ENCODE peak calls at places on chromosomes 11 and 22, in nine cellular contexts. H, I, C, B, W, P, V, Z and R are unnamed samples. For H3K4me1, the result is how much of the 10 kb centered on the place peaks cover.

GRCh38 chr11:117010808-117011540 is 87.3 kb downstream of the SIK3 start:
- DNase-seq in H (no peak), I (no peak), C (peak), B (no peak), W (peak), P (no peak), V (no peak), Z (no peak), R (no peak)

GRCh38 chr11:91081440-91082088 is 858.7 kb upstream of the CHORDC1 start:
- DNase-seq in H (no peak), I (no peak), C (peak), B (no peak), W (peak), P (no peak), V (no peak), Z (no peak), R (no peak)

GRCh38 chr11:44979536-44980399 is 29.1 kb upstream of the TP53I11 start:
- DNase-seq in H (peak), I (peak), C (peak), B (no peak), W (no peak), P (no peak), V (no peak), Z (no peak), R (no peak)

GRCh38 chr11:6926208-6927029 is at the start of gene ZNF215:
- DNase-seq in H (peak), I (peak), C (peak), B (no peak), W (peak), P (peak), V (peak), Z (peak), R (no peak)

GRCh38 chr22:42194104-42194851 is 63.7 kb upstream of the CYP2D6 start:
- DNase-seq in H (no peak), I (no peak), C (no peak), B (no peak), W (no peak), P (no peak), V (no peak), Z (no peak), R (no peak)

GRCh38 chr22:21074092-21074715 is 28.5 kb downstream of the LRRC74B start:
- DNase-seq in H (no peak), I (no peak), C (no peak), B (no peak), W (peak), P (no peak), V (no peak), Z (no peak), R (no peak)

GRCh38 chr22:36692280-36692679 is 11.3 kb downstream of the CACNG2 start:
- DNase-seq in H (no peak), I (no peak), C (no peak), B (no peak), W (no peak), P (no peak), V (no peak), Z (no peak), R (no peak)

GRCh38 chr22:19429950-19430889 is 1.3 kb downstream of the HIRA start:
- DNase-seq in H (no peak), I (peak), C (peak), B (no peak), W (peak), P (no peak), V (no peak), Z (peak), R (peak)

GRCh38 chr11:3058753-3059664 is 1.8 kb upstream of the CARS1 start:
- DNase-seq in H (no peak), I (no peak), C (peak), B (peak), W (peak), P (no peak), V (no peak), Z (no peak), R (no peak)

GRCh38 chr11:107741044-107741823 is 29.4 kb upstream of the SLN start:
- DNase-seq in H (no peak), I (peak), C (peak), B (no peak), W (peak), P (no peak), V (no peak), Z (peak), R (no peak)

GRCh38 chr11:68735125-68735524 is 16.2 kb downstream of the TESMIN start:
- DNase-seq in H (no peak), I (no peak), C (peak), B (peak), W (no peak), P (no peak), V (no peak), Z (no peak), R (no peak)

GRCh38 chr22:41256898-41257260 is 16.1 kb upstream of the CHADL start:
- DNase-seq in H (no peak), I (no peak), C (no peak), B (no peak), W (peak), P (no peak), V (no peak), Z (no peak), R (no peak)

GRCh38 chr22:42056757-42057511 is 13.7 kb downstream of the NAGA start:
- DNase-seq in H (no peak), I (no peak), C (no peak), B (no peak), W (no peak), P (no peak), V (no peak), Z (no peak), R (no peak)

GRCh38 chr11:113475160-113475761 is at the start of gene DRD2:
- DNase-seq in H (peak), I (no peak), C (peak), B (no peak), W (no peak), P (peak), V (no peak), Z (no peak), R (no peak)

GRCh38 chr11:57881647-57882046 is 120.0 kb downstream of the CTNND1 start:
- DNase-seq in H (no peak), I (no peak), C (no peak), B (no peak), W (no peak), P (no peak), V (no peak), Z (no peak), R (no peak)

GRCh38 chr22:36617694-36618522 is 85.6 kb downstream of the CACNG2 start:
- DNase-seq in H (no peak), I (no peak), C (no peak), B (no peak), W (no peak), P (no peak), V (no peak), Z (no peak), R (no peak)

GRCh38 chr11:93921695-93922468 is 71.5 kb upstream of the VSTM5 start:
- DNase-seq in H (no peak), I (peak), C (peak), B (peak), W (peak), P (peak), V (peak), Z (peak), R (no peak)

GRCh38 chr11:70510106-70510505 is 111.8 kb downstream of the CTTN start:
- DNase-seq in H (peak), I (no peak), C (no peak), B (no peak), W (no peak), P (no peak), V (no peak), Z (no peak), R (no peak)

GRCh38 chr11:75858613-75859012 is 43.6 kb downstream of the UVRAG start:
- DNase-seq in H (no peak), I (no peak), C (no peak), B (no peak), W (peak), P (no peak), V (no peak), Z (no peak), R (no peak)

GRCh38 chr11:126476977-126477376 is 121.5 kb downstream of the ST3GAL4 start:
- DNase-seq in H (no peak), I (no peak), C (no peak), B (no peak), W (no peak), P (no peak), V (no peak), Z (no peak), R (no peak)

GRCh38 chr11:8715501-8715900 is 32.9 kb downstream of the RPL27A start:
- DNase-seq in H (no peak), I (no peak), C (no peak), B (no peak), W (no peak), P (no peak), V (no peak), Z (no peak), R (no peak)

GRCh38 chr11:34972892-34973291 is 56.5 kb downstream of the PDHX start:
- DNase-seq in H (no peak), I (no peak), C (no peak), B (no peak), W (peak), P (no peak), V (no peak), Z (no peak), R (no peak)

GRCh38 chr11:19827399-19828135 is 114.9 kb downstream of the NAV2 start:
- DNase-seq in H (no peak), I (peak), C (peak), B (no peak), W (no peak), P (no peak), V (no peak), Z (no peak), R (no peak)

GRCh38 chr11:16280256-16280682 is 76.1 kb downstream of the SOX6 start:
- DNase-seq in H (no peak), I (peak), C (no peak), B (no peak), W (no peak), P (no peak), V (no peak), Z (no peak), R (no peak)

GRCh38 chr11:70913715-70914231 is 338.6 kb downstream of the SHANK2 start:
- DNase-seq in H (peak), I (peak), C (peak), B (no peak), W (no peak), P (peak), V (no peak), Z (peak), R (no peak)

GRCh38 chr22:19877626-19878339 is 23.1 kb upstream of the GNB1L start:
- DNase-seq in H (peak), I (no peak), C (peak), B (no peak), W (peak), P (no peak), V (no peak), Z (no peak), R (no peak)

GRCh38 chr11:91804057-91804456 is 420.6 kb upstream of the FAT3 start:
- DNase-seq in H (no peak), I (no peak), C (peak), B (no peak), W (peak), P (no peak), V (no peak), Z (no peak), R (no peak)

GRCh38 chr22:49968831-49969661 is 8.5 kb downstream of the PIM3 start:
- DNase-seq in H (peak), I (no peak), C (peak), B (no peak), W (no peak), P (no peak), V (peak), Z (peak), R (no peak)

GRCh38 chr11:115623021-115623451 is 118.8 kb upstream of the CADM1 start:
- DNase-seq in H (no peak), I (no peak), C (no peak), B (peak), W (peak), P (no peak), V (no peak), Z (no peak), R (no peak)

GRCh38 chr11:78351193-78351592 is 66.4 kb downstream of the GAB2 start:
- DNase-seq in H (no peak), I (no peak), C (no peak), B (no peak), W (no peak), P (no peak), V (no peak), Z (no peak), R (no peak)

GRCh38 chr11:46281374-46281831 is 3.9 kb downstream of the CREB3L1 start:
- DNase-seq in H (no peak), I (peak), C (peak), B (peak), W (peak), P (no peak), V (no peak), Z (no peak), R (no peak)

GRCh38 chr11:32829157-32829679 is 509 bp upstream of the PRRG4 start:
- DNase-seq in H (no peak), I (peak), C (no peak), B (no peak), W (peak), P (no peak), V (no peak), Z (peak), R (no peak)

GRCh38 chr11:313787-314547 is at the start of gene IFITM1:
- DNase-seq in H (no peak), I (peak), C (peak), B (no peak), W (peak), P (no peak), V (peak), Z (peak), R (peak)

GRCh38 chr11:114280696-114281095 is 15.5 kb upstream of the NNMT start:
- DNase-seq in H (no peak), I (peak), C (peak), B (peak), W (peak), P (peak), V (no peak), Z (peak), R (no peak)

GRCh38 chr11:132234878-132235277 is 864.5 kb downstream of the NTM start:
- DNase-seq in H (no peak), I (no peak), C (no peak), B (no peak), W (peak), P (no peak), V (no peak), Z (no peak), R (no peak)

GRCh38 chr11:60125962-60126585 is 37.6 kb downstream of the MS4A2 start:
- DNase-seq in H (no peak), I (peak), C (no peak), B (no peak), W (no peak), P (no peak), V (no peak), Z (no peak), R (no peak)

GRCh38 chr11:67347964-67348749 is 5.2 kb downstream of the POLD4 start:
- DNase-seq in H (no peak), I (peak), C (no peak), B (no peak), W (no peak), P (no peak), V (no peak), Z (no peak), R (no peak)

GRCh38 chr11:1306186-1307162 is 3.0 kb downstream of the TOLLIP start:
- DNase-seq in H (peak), I (no peak), C (peak), B (no peak), W (no peak), P (no peak), V (no peak), Z (no peak), R (no peak)

DNA sequence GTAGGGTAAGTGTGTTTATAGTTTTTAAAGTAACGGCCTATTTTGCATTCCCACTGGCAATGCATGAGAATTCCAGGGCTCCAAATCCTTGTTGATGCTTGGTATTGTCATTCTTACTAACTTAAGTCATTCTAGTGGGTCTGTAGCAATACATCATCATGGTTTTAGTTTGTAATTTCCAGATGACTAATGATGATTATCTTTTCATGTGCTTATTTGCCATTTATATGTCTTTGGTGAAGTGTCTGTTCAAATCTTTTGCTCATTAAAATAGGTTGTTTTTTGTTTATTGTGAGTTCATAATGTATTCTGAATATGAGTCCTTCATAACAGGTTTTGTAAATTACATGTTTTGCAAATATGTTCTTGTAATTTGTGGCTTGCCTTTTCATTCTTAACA is 31.2 kb downstream of the MTMR3 start:
- DNase-seq in H (no peak), I (no peak), C (no peak), B (peak), W (peak), P (no peak), V (no peak), Z (no peak), R (no peak)
- H3K4me1 ChIP-seq in H (under half), I (under half), C (under half), B (half or more), W (under half), P (under half), V (under half), Z (under half), R (under half)

GRCh38 chr22:39237276-39238123 is 7.3 kb downstream of the PDGFB start:
- DNase-seq in H (no peak), I (no peak), C (no peak), B (no peak), W (no peak), P (no peak), V (no peak), Z (no peak), R (no peak)
- H3K4me3 ChIP-seq in H (no peak), I (no peak), C (no peak), B (no peak), W (no peak), P (no peak), V (no peak), Z (no peak), R (no peak)

DNA sequence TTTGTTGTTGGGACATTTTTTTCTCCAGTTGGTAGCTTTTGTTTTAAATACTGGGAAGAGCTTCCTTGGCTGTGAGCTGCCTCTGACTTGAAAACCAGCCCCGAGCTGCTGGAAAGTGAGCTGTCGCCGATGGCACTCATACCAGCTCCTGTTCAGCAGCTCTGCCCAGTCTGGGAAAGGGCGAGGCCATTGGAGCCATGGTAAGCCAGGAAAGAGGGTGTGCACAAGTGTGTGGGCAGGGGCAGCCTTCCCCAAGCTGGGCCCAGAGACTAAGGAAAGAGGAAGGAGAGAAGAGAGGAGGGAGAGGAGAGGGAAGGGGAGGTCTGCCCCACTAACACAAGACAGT is 3.2 kb upstream of the FLI1 start:
- DNase-seq in H (no peak), I (no peak), C (peak), B (no peak), W (no peak), P (no peak), V (no peak), Z (no peak), R (no peak)
- H3K27ac ChIP-seq in H (no peak), I (no peak), C (no peak), B (no peak), W (no peak), P (no peak), V (no peak), Z (no peak), R (no peak)

GRCh38 chr11:11993814-11994213 is 14.6 kb downstream of the DKK3 start:
- DNase-seq in H (no peak), I (no peak), C (no peak), B (peak), W (peak), P (no peak), V (no peak), Z (no peak), R (no peak)
- H3K4me1 ChIP-seq in H (under half), I (under half), C (under half), B (half or more), W (under half), P (under half), V (under half), Z (under half), R (under half)